ENCODE peak calls at places on chromosomes 4 and X, in four cellular contexts. One of them, this sample, is unnamed. For H3K4me1, the result is how much of the 10 kb centered on the place peaks cover.

GRCh38 chr4:54879576-54879975 is 221.8 kb downstream of the KIT start:
- DNase-seq in lower lobe of right lung: no peak
- DNase-seq in upper lobe of left lung: no peak
- DNase-seq in right lobe of liver: no peak
- DNase-seq in this sample: no peak

GRCh38 chr4:159134422-159134821 is 31.5 kb downstream of the RAPGEF2 start:
- DNase-seq in right lobe of liver: no peak
- DNase-seq in lower lobe of right lung: no peak
- DNase-seq in upper lobe of left lung: no peak
- DNase-seq in this sample: no peak

GRCh38 chr4:55458164-55458563 is 62.4 kb downstream of the TMEM165 start:
- DNase-seq in lower lobe of right lung: no peak
- DNase-seq in right lobe of liver: no peak
- DNase-seq in upper lobe of left lung: no peak
- DNase-seq in this sample: no peak

GRCh38 chrX:22665818-22666217 is 333.9 kb upstream of the DDX53 start:
- DNase-seq in right lobe of liver: no peak
- DNase-seq in upper lobe of left lung: no peak
- DNase-seq in lower lobe of right lung: no peak
- DNase-seq in this sample: no peak

GRCh38 chrX:2703991-2704369 is 12.9 kb downstream of the CD99 start:
- DNase-seq in right lobe of liver: no peak
- DNase-seq in lower lobe of right lung: no peak
- DNase-seq in upper lobe of left lung: no peak
- DNase-seq in this sample: peak

GRCh38 chr4:183343730-183344129 is 21.5 kb upstream of the CLDN24 start:
- DNase-seq in right lobe of liver: peak
- DNase-seq in upper lobe of left lung: peak
- DNase-seq in lower lobe of right lung: no peak
- DNase-seq in this sample: no peak

GRCh38 chr4:6902318-6903042 is 7.1 kb upstream of the TBC1D14 start:
- DNase-seq in upper lobe of left lung: no peak
- DNase-seq in right lobe of liver: no peak
- DNase-seq in lower lobe of right lung: no peak
- DNase-seq in this sample: no peak

GRCh38 chr4:188012546-188012945 is 17.0 kb downstream of the ZFP42 start:
- DNase-seq in lower lobe of right lung: no peak
- DNase-seq in upper lobe of left lung: no peak
- DNase-seq in right lobe of liver: no peak
- DNase-seq in this sample: no peak

GRCh38 chrX:97016106-97016505 is 132.4 kb downstream of the RPA4 start:
- DNase-seq in right lobe of liver: no peak
- DNase-seq in lower lobe of right lung: no peak
- DNase-seq in upper lobe of left lung: no peak
- DNase-seq in this sample: no peak

GRCh38 chrX:147958316-147958715 is 22.8 kb upstream of the FMR1NB start:
- DNase-seq in lower lobe of right lung: no peak
- DNase-seq in right lobe of liver: no peak
- DNase-seq in upper lobe of left lung: no peak
- DNase-seq in this sample: no peak

GRCh38 chr4:122788935-122789334 is 37.7 kb upstream of the FGF2 start:
- DNase-seq in upper lobe of left lung: no peak
- DNase-seq in lower lobe of right lung: no peak
- DNase-seq in right lobe of liver: no peak
- DNase-seq in this sample: no peak

GRCh38 chr4:169070895-169071218 is 60.8 kb upstream of the CBR4 start:
- DNase-seq in right lobe of liver: peak
- DNase-seq in lower lobe of right lung: no peak
- DNase-seq in upper lobe of left lung: no peak
- DNase-seq in this sample: peak

GRCh38 chr4:163063891-163064290 is 102.8 kb downstream of the NAF1 start:
- DNase-seq in right lobe of liver: no peak
- DNase-seq in upper lobe of left lung: no peak
- DNase-seq in lower lobe of right lung: no peak
- DNase-seq in this sample: no peak

DNA sequence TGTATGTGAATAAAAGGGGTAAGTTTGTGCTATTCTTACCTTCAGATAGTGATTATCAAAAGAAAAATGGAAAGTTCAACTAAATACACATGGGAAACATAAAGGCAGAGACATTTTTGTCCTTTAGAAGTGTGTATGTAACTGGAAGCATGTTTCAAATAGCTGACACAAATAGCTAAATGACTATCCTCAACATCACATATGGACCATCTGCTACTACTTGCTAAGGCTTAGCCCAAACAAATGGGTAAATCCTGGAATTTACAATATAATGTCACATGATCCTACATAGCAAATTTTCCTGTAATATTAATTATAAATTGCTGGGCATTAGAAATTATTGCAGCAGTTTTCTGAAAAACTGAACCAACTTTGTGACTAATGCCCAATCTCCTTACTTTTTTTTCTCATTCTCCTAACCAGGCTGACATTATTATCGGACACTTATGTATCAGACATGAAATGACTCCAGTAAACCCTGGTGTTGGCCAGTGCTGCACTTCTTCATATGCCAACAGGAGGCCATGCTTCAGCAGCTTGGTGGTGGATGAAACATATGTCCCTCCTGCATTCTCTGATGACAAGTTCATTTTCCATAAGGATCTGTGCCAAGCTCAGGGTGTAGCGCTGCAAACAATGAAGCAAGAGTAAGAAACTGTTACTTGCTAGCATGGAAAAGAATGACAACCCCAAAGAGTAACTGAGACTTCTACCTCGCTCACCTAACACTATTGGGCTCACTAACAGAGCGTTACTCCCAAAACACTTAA is 16.1 kb downstream of the AFP start:
- DNase-seq in lower lobe of right lung: no peak
- DNase-seq in upper lobe of left lung: no peak
- DNase-seq in right lobe of liver: no peak
- DNase-seq in this sample: no peak
- H3K4me1 ChIP-seq in lower lobe of right lung: under half
- H3K4me1 ChIP-seq in upper lobe of left lung: under half
- H3K4me1 ChIP-seq in right lobe of liver: under half
- H3K4me1 ChIP-seq in this sample: under half

GRCh38 chrX:73563740-73564073 is 710 bp downstream of the CHIC1 start:
- DNase-seq in lower lobe of right lung: no peak
- DNase-seq in upper lobe of left lung: no peak
- DNase-seq in right lobe of liver: no peak
- DNase-seq in this sample: no peak

GRCh38 chrX:73562458-73562857 is 539 bp upstream of the CHIC1 start:
- DNase-seq in right lobe of liver: no peak
- DNase-seq in lower lobe of right lung: no peak
- DNase-seq in upper lobe of left lung: no peak
- DNase-seq in this sample: no peak

GRCh38 chrX:73561791-73562190 is 1.2 kb upstream of the CHIC1 start:
- DNase-seq in lower lobe of right lung: no peak
- DNase-seq in right lobe of liver: no peak
- DNase-seq in upper lobe of left lung: no peak
- DNase-seq in this sample: no peak

DNA sequence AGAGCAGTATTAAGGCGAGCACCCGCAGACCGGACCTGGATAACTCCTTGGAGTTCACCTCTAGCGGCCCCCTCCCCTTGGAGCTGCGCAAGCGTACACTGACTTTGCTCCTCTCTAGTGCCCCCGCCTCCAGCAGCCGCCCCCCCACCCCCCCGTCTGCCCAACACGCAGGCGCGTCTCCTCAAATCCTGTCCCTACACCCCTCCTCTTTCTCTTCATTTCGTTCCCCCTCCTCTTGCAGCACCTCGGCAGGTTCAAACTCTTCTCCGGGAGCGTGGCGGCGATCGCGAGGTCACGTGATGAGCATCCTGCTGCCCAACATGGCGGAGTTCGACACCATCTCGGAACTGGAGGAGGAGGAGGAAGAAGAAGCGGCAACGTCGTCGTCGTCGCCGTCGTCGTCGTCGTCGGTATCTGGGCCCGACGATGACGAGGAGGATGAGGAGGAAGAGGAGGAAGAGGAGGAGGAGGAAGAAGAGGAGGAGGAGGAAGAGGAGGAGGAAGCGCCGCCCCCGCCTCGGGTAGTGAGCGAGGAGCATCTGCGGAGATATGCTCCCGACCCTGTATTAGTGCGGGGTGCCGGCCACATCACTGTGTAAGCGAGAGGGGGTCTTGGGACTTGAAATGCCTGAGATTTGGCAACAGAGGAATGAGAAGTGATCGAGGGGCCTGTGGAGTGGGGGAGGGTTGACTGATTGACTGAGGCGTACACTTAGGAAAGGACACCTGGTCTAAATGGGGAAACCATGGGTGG is at the start of gene CHIC1:
- DNase-seq in upper lobe of left lung: peak
- DNase-seq in right lobe of liver: peak
- DNase-seq in lower lobe of right lung: peak
- DNase-seq in this sample: peak
- H3K27ac ChIP-seq in upper lobe of left lung: peak
- H3K27ac ChIP-seq in right lobe of liver: no peak
- H3K27ac ChIP-seq in lower lobe of right lung: peak
- H3K27ac ChIP-seq in this sample: peak

GRCh38 chr4:1717129-1718094 is 3.7 kb downstream of the TMEM129 start:
- DNase-seq in upper lobe of left lung: peak
- DNase-seq in lower lobe of right lung: no peak
- DNase-seq in right lobe of liver: no peak
- DNase-seq in this sample: no peak
- H3K4me1 ChIP-seq in upper lobe of left lung: under half
- H3K4me1 ChIP-seq in lower lobe of right lung: half or more
- H3K4me1 ChIP-seq in right lobe of liver: under half
- H3K4me1 ChIP-seq in this sample: under half

GRCh38 chr4:105147226-105148151 is 813 bp downstream of the TET2 start:
- DNase-seq in right lobe of liver: peak
- DNase-seq in upper lobe of left lung: peak
- DNase-seq in lower lobe of right lung: peak
- DNase-seq in this sample: peak
- H3K27ac ChIP-seq in right lobe of liver: peak
- H3K27ac ChIP-seq in upper lobe of left lung: peak
- H3K27ac ChIP-seq in lower lobe of right lung: peak
- H3K27ac ChIP-seq in this sample: peak

DNA sequence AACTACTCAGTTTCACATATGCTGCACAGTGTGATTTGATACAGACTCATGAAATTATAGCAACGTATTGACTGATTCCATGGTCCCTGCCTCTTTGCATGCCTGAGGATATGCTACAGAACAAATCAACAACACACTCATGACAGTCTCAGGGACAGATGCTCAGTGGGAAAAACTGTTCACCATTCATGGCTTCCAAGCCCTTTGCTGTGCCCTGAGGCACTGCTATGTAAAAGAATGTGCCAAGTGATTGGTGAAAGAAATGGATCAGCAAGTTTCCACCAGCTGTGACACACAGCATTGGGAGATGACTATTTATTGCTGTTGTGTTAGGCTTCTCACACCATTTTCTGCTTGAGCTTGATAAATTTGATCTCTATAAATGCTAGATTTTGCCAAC is 825.6 kb upstream of the INTU start:
- DNase-seq in upper lobe of left lung: no peak
- DNase-seq in lower lobe of right lung: no peak
- DNase-seq in right lobe of liver: no peak
- DNase-seq in this sample: no peak
- H3K4me1 ChIP-seq in upper lobe of left lung: under half
- H3K4me1 ChIP-seq in lower lobe of right lung: under half
- H3K4me1 ChIP-seq in right lobe of liver: under half
- H3K4me1 ChIP-seq in this sample: under half

GRCh38 chr4:89044147-89044900 is 12.7 kb downstream of the FAM13A start:
- DNase-seq in upper lobe of left lung: no peak
- DNase-seq in right lobe of liver: no peak
- DNase-seq in lower lobe of right lung: no peak
- DNase-seq in this sample: no peak
- H3K27ac ChIP-seq in upper lobe of left lung: no peak
- H3K27ac ChIP-seq in right lobe of liver: no peak
- H3K27ac ChIP-seq in lower lobe of right lung: no peak
- H3K27ac ChIP-seq in this sample: no peak

GRCh38 chrX:136209751-136210150 is 41.4 kb downstream of the MAP7D3 start:
- DNase-seq in lower lobe of right lung: no peak
- DNase-seq in upper lobe of left lung: no peak
- DNase-seq in right lobe of liver: no peak
- DNase-seq in this sample: no peak
- H3K4me1 ChIP-seq in lower lobe of right lung: under half
- H3K4me1 ChIP-seq in upper lobe of left lung: under half
- H3K4me1 ChIP-seq in right lobe of liver: under half
- H3K4me1 ChIP-seq in this sample: under half

GRCh38 chr4:88177981-88178632 is 19.7 kb upstream of the ABCG2 start:
- DNase-seq in right lobe of liver: no peak
- DNase-seq in upper lobe of left lung: no peak
- DNase-seq in lower lobe of right lung: peak
- DNase-seq in this sample: no peak
- H3K27ac ChIP-seq in right lobe of liver: no peak
- H3K27ac ChIP-seq in upper lobe of left lung: no peak
- H3K27ac ChIP-seq in lower lobe of right lung: no peak
- H3K27ac ChIP-seq in this sample: no peak

GRCh38 chrX:154797006-154797405 is 8.3 kb downstream of the MPP1 start:
- DNase-seq in right lobe of liver: no peak
- DNase-seq in lower lobe of right lung: no peak
- DNase-seq in upper lobe of left lung: no peak
- DNase-seq in this sample: no peak
- H3K4me1 ChIP-seq in right lobe of liver: under half
- H3K4me1 ChIP-seq in lower lobe of right lung: under half
- H3K4me1 ChIP-seq in upper lobe of left lung: under half
- H3K4me1 ChIP-seq in this sample: under half

GRCh38 chrX:23816179-23816578 is 33.2 kb downstream of the SAT1 start:
- DNase-seq in right lobe of liver: no peak
- DNase-seq in upper lobe of left lung: no peak
- DNase-seq in lower lobe of right lung: no peak
- DNase-seq in this sample: no peak

GRCh38 chrX:23815376-23815775 is 32.4 kb downstream of the SAT1 start:
- DNase-seq in lower lobe of right lung: no peak
- DNase-seq in upper lobe of left lung: no peak
- DNase-seq in right lobe of liver: no peak
- DNase-seq in this sample: no peak

GRCh38 chrX:23813808-23814207 is 30.8 kb downstream of the SAT1 start:
- DNase-seq in right lobe of liver: no peak
- DNase-seq in upper lobe of left lung: no peak
- DNase-seq in lower lobe of right lung: no peak
- DNase-seq in this sample: no peak

GRCh38 chrX:23810279-23810678 is 27.3 kb downstream of the SAT1 start:
- DNase-seq in upper lobe of left lung: no peak
- DNase-seq in lower lobe of right lung: no peak
- DNase-seq in right lobe of liver: no peak
- DNase-seq in this sample: no peak

DNA sequence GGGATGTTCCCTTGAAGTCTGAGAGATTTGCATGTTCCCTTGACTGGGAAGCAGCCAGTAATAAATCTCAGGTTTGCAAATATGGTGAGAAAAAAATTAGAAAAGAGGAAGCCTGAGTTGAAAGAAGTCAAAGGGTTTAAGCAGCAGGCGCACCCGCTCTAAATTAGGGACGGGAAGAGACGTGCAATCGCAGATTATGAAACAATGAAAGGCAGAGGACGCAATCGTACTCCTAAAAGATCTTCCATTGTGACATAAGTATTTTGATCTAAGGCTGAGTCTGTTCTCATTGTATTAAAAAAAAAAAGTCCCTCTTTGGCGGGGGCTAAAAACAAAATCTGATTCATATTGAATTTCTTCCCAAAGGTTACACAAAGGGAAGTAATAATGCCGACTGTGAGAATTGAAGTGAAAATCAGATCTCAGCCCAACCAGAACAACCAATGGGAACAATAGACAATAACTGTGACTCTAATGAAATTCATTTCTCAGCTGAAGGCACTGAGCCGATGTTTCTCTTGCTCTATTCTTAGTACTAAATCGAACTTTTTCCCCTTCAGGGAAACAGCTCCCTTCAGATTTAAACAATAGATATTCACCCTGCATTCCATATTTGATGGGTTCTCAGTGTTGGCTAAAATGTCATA is 28.3 kb downstream of the SAT1 start:
- DNase-seq in upper lobe of left lung: no peak
- DNase-seq in lower lobe of right lung: peak
- DNase-seq in right lobe of liver: no peak
- DNase-seq in this sample: no peak
- H3K27ac ChIP-seq in upper lobe of left lung: peak
- H3K27ac ChIP-seq in lower lobe of right lung: peak
- H3K27ac ChIP-seq in right lobe of liver: no peak
- H3K27ac ChIP-seq in this sample: no peak

This sample was measured in prostate gland.